ENCODE peak calls at places on chromosomes 2 and 18, in ten cellular contexts. V is NB4; D is GM12865; Z is PC-3; F is GM12878; O is transverse colon; W is GM13976; Y is CD4-positive, alpha-beta T cell; M is right atrium auricular region; H is HFFc6. Q is an unnamed sample.

GRCh38 chr2:165833156-165833555 is 39.1 kb upstream of the GALNT3 start:
- DNase-seq in H (peak), D (no peak), O (no peak), Y (no peak), F (no peak), M (no peak), V (no peak), Z (peak), W (no peak), Q (no peak)

GRCh38 chr2:196452758-196453157 is 186.8 kb upstream of the CCDC150 start:
- DNase-seq in M (no peak), H (no peak), V (no peak), Z (no peak), F (no peak), Y (no peak), D (no peak), W (no peak), O (no peak), Q (no peak)

GRCh38 chr2:113757059-113757657 is 716 bp upstream of the SLC35F5 start:
- DNase-seq in V (no peak), F (no peak), O (peak), M (no peak), Y (peak), H (no peak), D (no peak), Z (no peak), W (no peak), Q (peak)

GRCh38 chr2:190791347-190791982 is 89.2 kb upstream of the GLS start:
- DNase-seq in D (no peak), Z (peak), V (peak), Y (no peak), O (no peak), W (no peak), M (peak), F (no peak), H (peak), Q (peak)

GRCh38 chr2:173032032-173032431 is 43.6 kb upstream of the MAP3K20 start:
- DNase-seq in H (no peak), V (no peak), M (no peak), Y (no peak), D (no peak), W (no peak), F (no peak), Z (no peak), O (no peak), Q (no peak)

GRCh38 chr2:211722928-211723327 is 815.7 kb downstream of the ERBB4 start:
- DNase-seq in O (no peak), D (no peak), V (no peak), Z (no peak), Y (no peak), H (no peak), M (no peak), W (no peak), F (no peak), Q (no peak)

GRCh38 chr2:82913566-82913965 is 1545.5 kb downstream of the SUCLG1 start:
- DNase-seq in O (no peak), Y (no peak), W (no peak), Z (no peak), F (no peak), H (no peak), D (no peak), V (no peak), M (no peak), Q (no peak)

GRCh38 chr2:172859821-172860707 is 124.4 kb downstream of the RAPGEF4 start:
- DNase-seq in Y (no peak), F (no peak), D (no peak), V (no peak), M (no peak), W (no peak), Z (peak), H (no peak), O (no peak), Q (no peak)

GRCh38 chr2:9336534-9337354 is 86.6 kb downstream of the ITGB1BP1 start:
- DNase-seq in W (no peak), Z (peak), M (no peak), H (peak), F (no peak), Y (no peak), V (no peak), D (no peak), O (peak), Q (no peak)

GRCh38 chr2:109069430-109070194 is 59.4 kb upstream of the SH3RF3 start:
- DNase-seq in V (no peak), D (no peak), Y (no peak), M (no peak), H (no peak), O (no peak), W (no peak), F (no peak), Z (no peak), Q (no peak)

GRCh38 chr2:71695235-71696120 is 242.1 kb downstream of the DYSF start:
- DNase-seq in V (no peak), O (no peak), D (no peak), H (no peak), M (no peak), Y (no peak), W (no peak), Z (no peak), F (no peak), Q (no peak)

GRCh38 chr2:19643117-19643518 is 258.7 kb downstream of the TTC32 start:
- DNase-seq in W (no peak), Z (no peak), V (no peak), H (no peak), F (peak), D (peak), M (no peak), O (no peak), Y (no peak), Q (no peak)

GRCh38 chr2:100703213-100703612 is 116.7 kb upstream of the NPAS2 start:
- DNase-seq in M (peak), F (no peak), V (no peak), W (no peak), Y (no peak), O (no peak), H (peak), Z (no peak), D (no peak), Q (no peak)

GRCh38 chr2:217884985-217885384 is 117.8 kb downstream of the TNS1 start:
- DNase-seq in F (no peak), W (no peak), O (no peak), D (no peak), M (no peak), Z (no peak), V (no peak), H (no peak), Y (no peak), Q (no peak)

GRCh38 chr18:48136051-48136543 is 205.6 kb upstream of the SMAD2 start:
- DNase-seq in F (no peak), V (no peak), Z (no peak), Y (no peak), W (no peak), M (no peak), O (peak), D (no peak), H (no peak), Q (no peak)

GRCh38 chr2:33877348-33878016 is 278.4 kb upstream of the FAM98A start:
- DNase-seq in M (no peak), F (no peak), O (no peak), Y (no peak), V (no peak), H (no peak), Z (no peak), W (no peak), D (no peak), Q (no peak)

GRCh38 chr2:50658883-50659282 is 373.0 kb downstream of the NRXN1 start:
- DNase-seq in V (no peak), F (no peak), Y (no peak), W (no peak), Z (peak), O (no peak), D (no peak), H (no peak), M (no peak), Q (no peak)

GRCh38 chr2:12151716-12152115 is 405.3 kb downstream of the LPIN1 start:
- DNase-seq in D (no peak), W (no peak), M (no peak), F (no peak), Z (no peak), V (no peak), Y (no peak), O (no peak), H (no peak), Q (no peak)

GRCh38 chr2:222707102-222707688 is 35.7 kb downstream of the MOGAT1 start:
- DNase-seq in Y (no peak), O (no peak), Z (no peak), F (no peak), M (no peak), H (no peak), D (no peak), V (no peak), W (no peak), Q (no peak)

GRCh38 chr2:224973112-224974016 is 68.9 kb downstream of the DOCK10 start:
- DNase-seq in O (peak), D (peak), W (no peak), M (no peak), V (no peak), H (no peak), Z (peak), F (no peak), Y (no peak), Q (peak)

GRCh38 chr2:129922571-129923264 is 56.7 kb upstream of the RAB6C start:
- DNase-seq in W (no peak), H (no peak), O (no peak), V (no peak), Y (no peak), Z (no peak), M (no peak), F (no peak), D (no peak), Q (no peak)

GRCh38 chr18:50268022-50268747 is 1.9 kb upstream of the CFAP53 start:
- DNase-seq in F (peak), D (peak), H (no peak), M (peak), O (peak), Z (no peak), W (peak), V (no peak), Y (peak), Q (peak)

GRCh38 chr2:71559080-71559827 is 105.9 kb downstream of the DYSF start:
- DNase-seq in D (no peak), O (no peak), Y (no peak), F (no peak), H (no peak), M (no peak), Z (no peak), V (no peak), W (no peak), Q (no peak)

GRCh38 chr2:28428486-28428885 is 35.8 kb downstream of the FOSL2 start:
- DNase-seq in M (no peak), V (no peak), Z (no peak), Y (no peak), D (no peak), F (no peak), H (peak), W (no peak), O (no peak), Q (no peak)

DNA sequence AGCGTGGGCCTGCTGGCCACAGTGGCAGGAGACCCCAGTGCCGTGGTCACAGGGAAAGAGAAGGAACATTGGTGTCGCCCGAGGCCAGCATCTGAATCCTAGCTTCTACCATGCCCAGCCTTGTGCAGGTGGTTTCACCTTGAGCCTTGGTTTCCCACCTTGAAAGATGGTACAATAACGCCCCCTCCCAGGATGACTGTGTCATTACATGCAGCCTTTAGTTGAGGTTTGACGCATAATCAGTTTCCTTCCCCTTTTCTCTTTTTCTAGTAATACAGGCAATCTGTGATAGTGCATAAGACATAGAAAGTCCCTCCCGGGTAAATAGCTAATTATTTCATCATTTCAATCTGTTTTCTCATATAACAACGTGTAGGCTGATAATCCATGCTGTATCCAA is 29.9 kb upstream of the ZNF407 start:
- DNase-seq in Y (no peak), W (no peak), H (no peak), D (no peak), F (no peak), M (no peak), O (no peak), Z (no peak), V (no peak), Q (peak)
- TF ChIP-seq CTCF in Y (no peak), W (no peak), H (no peak), D (peak), F (no peak), M (no peak), O (no peak), Z (no peak), V (peak), Q (no peak)

DNA sequence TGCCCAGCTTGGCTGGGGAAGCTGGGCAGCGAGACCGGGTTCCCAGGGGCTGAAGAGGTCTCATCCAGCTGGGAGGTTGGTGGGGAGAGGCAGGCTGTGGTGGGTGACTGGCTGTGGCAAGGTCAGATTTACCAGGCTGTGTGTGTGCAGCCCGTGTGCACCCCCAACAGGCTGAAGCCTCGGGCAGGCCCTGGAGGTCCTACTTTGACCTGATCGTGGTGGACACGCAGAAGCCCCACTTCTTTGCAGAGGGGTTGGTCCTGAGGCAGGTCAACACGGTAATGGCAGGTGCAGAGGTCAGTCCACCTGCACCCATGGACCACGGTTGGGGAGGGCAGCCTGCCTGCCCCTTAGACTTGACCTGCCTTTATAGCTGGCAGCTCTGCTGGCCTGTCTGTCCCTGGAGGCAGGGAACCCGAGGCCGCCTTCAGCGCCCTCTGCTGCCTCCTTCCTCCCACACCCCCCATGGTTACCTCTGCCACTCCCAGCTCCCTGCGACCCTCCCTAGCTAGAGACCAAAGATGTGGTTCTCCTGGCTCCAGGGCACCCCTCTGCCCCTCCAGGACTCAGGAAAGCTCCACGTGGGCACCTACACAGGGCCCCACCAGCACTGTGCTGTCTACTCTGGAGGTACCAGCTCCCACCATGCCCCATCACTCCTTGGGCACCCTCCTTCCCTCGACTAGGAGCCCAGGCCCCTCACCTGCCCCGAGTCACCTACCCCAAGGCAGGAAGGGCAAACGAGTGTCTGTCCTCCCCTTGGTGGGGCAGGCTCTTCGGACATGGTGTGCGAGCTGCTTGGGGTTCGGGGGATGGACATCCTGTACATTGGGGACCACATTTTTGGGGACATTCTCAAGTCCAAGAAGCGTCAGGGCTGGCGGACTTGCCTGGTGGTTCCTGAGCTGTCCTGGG is 4.0 kb downstream of the NT5DC4 start:
- DNase-seq in F (no peak), V (peak), O (no peak), Z (peak), H (no peak), M (no peak), D (no peak), Y (no peak), W (peak), Q (peak)
- TF ChIP-seq CTCF in F (peak), V (peak), O (no peak), Z (peak), H (peak), M (no peak), D (peak), Y (no peak), W (peak), Q (no peak)

GRCh38 chr2:238339814-238340213 is 19.5 kb downstream of the TRAF3IP1 start:
- DNase-seq in M (no peak), Z (peak), Y (no peak), O (peak), D (no peak), W (no peak), F (no peak), H (no peak), V (peak), Q (peak)
- TF ChIP-seq CTCF in M (peak), Z (peak), Y (no peak), O (peak), D (no peak), W (no peak), F (no peak), H (peak), V (no peak), Q (no peak)

DNA sequence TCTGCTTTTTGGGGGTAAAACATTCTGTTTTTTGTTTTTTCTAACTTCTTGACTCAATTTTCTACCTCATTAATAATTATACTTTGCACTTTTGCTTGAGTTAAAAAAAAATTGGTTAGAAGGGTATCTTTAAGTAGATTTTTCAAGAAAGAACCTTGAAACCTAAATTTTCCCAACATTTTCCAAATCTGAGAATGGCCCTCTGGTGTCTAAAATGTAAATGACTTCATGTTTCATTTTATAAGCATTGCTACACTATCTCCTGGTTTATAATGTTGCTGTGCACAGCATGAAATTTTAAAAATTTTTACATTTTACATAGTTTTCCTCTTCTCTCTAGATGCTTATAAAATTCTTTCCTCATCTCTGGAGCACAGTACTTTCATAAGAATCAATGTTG is 14.2 kb downstream of the EIF2AK2 start:
- DNase-seq in Y (no peak), O (no peak), M (no peak), D (no peak), W (no peak), Z (no peak), V (no peak), H (no peak), F (no peak), Q (no peak)
- TF ChIP-seq CTCF in Y (no peak), O (no peak), M (no peak), D (no peak), W (no peak), Z (peak), V (no peak), H (peak), F (no peak), Q (no peak)

GRCh38 chr2:46481541-46482193 is 2.3 kb downstream of the TMEM247 start:
- DNase-seq in M (no peak), D (no peak), F (no peak), Z (peak), H (peak), V (no peak), O (no peak), Y (no peak), W (no peak), Q (no peak)
- TF ChIP-seq CTCF in M (no peak), D (no peak), F (no peak), Z (no peak), H (no peak), V (no peak), O (no peak), Y (no peak), W (no peak), Q (no peak)

DNA sequence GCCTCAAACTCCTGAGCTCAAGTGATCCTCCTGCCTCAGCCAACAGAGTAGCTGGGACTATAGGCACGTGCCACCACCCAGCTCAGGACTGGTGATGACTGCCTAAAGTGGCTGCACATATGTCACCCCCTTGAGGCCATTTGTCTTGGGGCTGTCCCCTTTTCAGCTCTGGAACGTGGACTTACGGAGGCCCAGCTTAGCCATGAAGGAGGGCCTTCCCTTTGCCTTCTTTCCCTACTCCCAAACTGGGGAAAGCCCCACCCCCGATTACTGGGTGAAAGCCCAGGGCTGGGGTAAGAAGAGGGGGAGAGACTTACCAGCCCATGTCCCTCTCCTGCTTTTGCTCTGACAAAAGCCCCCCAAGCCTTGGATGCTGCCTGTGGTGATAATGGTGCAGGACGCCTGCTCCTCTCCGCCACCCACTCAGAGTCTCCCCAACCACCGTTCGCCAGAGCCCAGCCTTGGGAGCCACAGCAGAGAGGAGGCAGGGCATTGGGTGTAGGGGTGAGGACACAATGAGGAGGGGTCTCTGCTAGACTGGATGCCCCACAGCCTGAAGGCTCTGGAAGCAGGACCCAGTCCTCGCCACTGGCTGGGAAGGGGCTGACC is 2.5 kb upstream of the DUSP2 start:
- DNase-seq in Z (no peak), W (no peak), O (peak), D (peak), V (no peak), F (no peak), H (no peak), Y (no peak), M (no peak), Q (peak)
- TF ChIP-seq CTCF in Z (no peak), W (no peak), O (no peak), D (no peak), V (no peak), F (no peak), H (peak), Y (no peak), M (no peak), Q (no peak)

DNA sequence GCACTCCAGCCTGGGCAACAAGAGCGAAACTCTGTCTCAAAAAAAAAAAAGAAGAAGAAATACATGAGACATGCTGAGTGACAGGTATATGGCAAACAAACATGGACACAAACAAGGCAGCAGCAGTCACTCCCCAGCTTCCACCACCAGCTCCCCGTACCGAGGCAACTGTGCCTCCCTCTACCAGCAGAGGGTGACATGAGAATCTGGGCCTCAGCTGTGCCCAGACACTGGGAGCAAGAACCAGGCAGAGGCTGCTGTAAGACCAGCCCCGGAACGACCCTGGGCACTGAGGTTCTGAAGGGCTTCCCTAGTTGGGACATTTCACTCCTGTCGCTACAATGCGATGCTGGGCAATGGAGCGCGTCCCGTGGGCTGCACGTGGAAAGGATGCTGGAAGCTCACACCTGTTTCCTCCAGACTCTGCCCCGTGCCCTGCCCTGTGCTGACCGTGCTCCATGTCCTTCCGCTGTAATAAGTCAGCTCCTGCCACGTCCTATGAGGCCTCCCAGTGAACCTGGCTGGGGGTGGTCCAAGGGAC is 37.1 kb downstream of the BOK start:
- DNase-seq in O (no peak), F (no peak), M (no peak), V (no peak), H (no peak), W (no peak), D (no peak), Z (peak), Y (no peak), Q (no peak)
- TF ChIP-seq CTCF in O (no peak), F (peak), M (no peak), V (peak), H (peak), W (no peak), D (no peak), Z (peak), Y (no peak), Q (no peak)

Q was measured in activated CD8-positive, alpha-beta T cell treated with anti-CD3 and anti-CD28 coated beads for 36 hours.